ENCODE peak calls at places on chromosomes 4 and X, in eight cellular contexts. V is pancreas, D is GM23248, Z is transverse colon, M is colonic mucosa, U is osteoblast, C is left lung, I is psoas muscle. X is an unnamed sample. For H3K4me1, the result is how much of the 10 kb centered on the place peaks cover.

GRCh38 chr4:3342182-3342854 is 49.5 kb downstream of the RGS12 start:
- DNase-seq in V (no peak), D (peak), Z (no peak), M (no peak), U (peak), C (no peak), I (no peak), X (no peak)

GRCh38 chrX:131288188-131288587 is 918 bp downstream of the IGSF1 start:
- DNase-seq in V (no peak), D (no peak), Z (no peak), M (no peak), U (no peak), C (no peak), I (no peak), X (no peak)

GRCh38 chr4:167100120-167100519 is 134.2 kb downstream of the SPOCK3 start:
- DNase-seq in V (no peak), D (peak), Z (no peak), M (no peak), U (no peak), C (no peak), I (no peak), X (no peak)

GRCh38 chr4:114349543-114350175 is 248.9 kb upstream of the UGT8 start:
- DNase-seq in V (no peak), D (peak), Z (no peak), M (no peak), U (no peak), C (no peak), I (no peak), X (no peak)

GRCh38 chr4:38386654-38387188 is 277.3 kb upstream of the KLF3 start:
- DNase-seq in V (no peak), D (no peak), Z (no peak), M (no peak), U (no peak), C (no peak), I (no peak), X (no peak)

GRCh38 chr4:67575889-67576329 is 17.4 kb downstream of the STAP1 start:
- DNase-seq in V (no peak), D (no peak), Z (no peak), M (no peak), U (no peak), C (no peak), I (no peak), X (no peak)

GRCh38 chr4:76639292-76639691 is 204.3 kb downstream of the SHROOM3 start:
- DNase-seq in V (no peak), D (peak), Z (no peak), M (no peak), U (peak), C (no peak), I (no peak), X (no peak)

GRCh38 chr4:99863804-99864203 is 30.4 kb downstream of the LAMTOR3 start:
- DNase-seq in V (no peak), D (peak), Z (no peak), M (no peak), U (no peak), C (no peak), I (no peak), X (no peak)

GRCh38 chr4:144343143-144343755 is 202.7 kb upstream of the GYPA start:
- DNase-seq in V (no peak), D (peak), Z (no peak), M (no peak), U (no peak), C (no peak), I (no peak), X (no peak)

GRCh38 chr4:7073059-7073458 is 5.2 kb upstream of the GRPEL1 start:
- DNase-seq in V (no peak), D (no peak), Z (no peak), M (no peak), U (peak), C (no peak), I (no peak), X (no peak)

GRCh38 chrX:72475338-72475737 is 97.3 kb downstream of the HDAC8 start:
- DNase-seq in V (no peak), D (no peak), Z (no peak), M (no peak), U (no peak), C (no peak), I (no peak), X (no peak)

GRCh38 chrX:40157228-40158035 is 59.7 kb upstream of the BCOR start:
- DNase-seq in V (no peak), D (no peak), Z (no peak), M (no peak), U (peak), C (no peak), I (no peak), X (no peak)

GRCh38 chr4:183129675-183130074 is 30.6 kb downstream of the WWC2 start:
- DNase-seq in V (no peak), D (no peak), Z (no peak), M (no peak), U (no peak), C (no peak), I (no peak), X (no peak)

GRCh38 chrX:105821471-105822081 is 763 bp upstream of the NRK start:
- DNase-seq in V (peak), D (no peak), Z (peak), M (no peak), U (peak), C (peak), I (no peak), X (no peak)

GRCh38 chrX:130159776-130160175 is 5.9 kb downstream of the AIFM1 start:
- DNase-seq in V (no peak), D (no peak), Z (no peak), M (no peak), U (no peak), C (no peak), I (no peak), X (no peak)

GRCh38 chr4:25814323-25814722 is 48.5 kb downstream of the SEL1L3 start:
- DNase-seq in V (no peak), D (peak), Z (peak), M (no peak), U (no peak), C (peak), I (peak), X (no peak)

GRCh38 chr4:110628321-110629213 is 5.7 kb upstream of the PITX2 start:
- DNase-seq in V (no peak), D (no peak), Z (no peak), M (no peak), U (peak), C (no peak), I (no peak), X (no peak)

GRCh38 chr4:54499308-54500074 is 158.3 kb upstream of the KIT start:
- DNase-seq in V (no peak), D (peak), Z (no peak), M (no peak), U (no peak), C (no peak), I (no peak), X (no peak)

DNA sequence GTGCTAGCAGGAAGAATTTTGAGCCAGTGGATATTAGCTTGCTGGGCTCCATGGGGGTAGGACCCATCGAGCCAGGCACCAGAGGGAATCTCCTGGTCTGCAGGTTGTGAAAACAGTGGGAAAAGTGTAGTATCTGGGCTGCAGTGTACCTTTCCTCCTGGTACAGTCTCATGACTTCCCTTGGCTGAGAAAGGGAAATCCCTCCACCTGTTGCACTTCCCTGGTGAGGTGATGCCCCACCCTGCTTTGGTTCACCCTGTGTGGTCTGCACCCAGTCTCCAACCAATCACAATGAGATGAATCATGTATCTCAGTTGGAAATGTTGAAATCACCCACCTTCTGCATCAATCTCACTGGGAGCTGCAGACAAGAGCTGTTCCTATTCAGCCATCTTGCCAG is 341.4 kb upstream of the IRS4 start:
- DNase-seq in V (no peak), D (no peak), Z (no peak), M (no peak), U (no peak), C (no peak), I (no peak), X (no peak)
- H3K27ac ChIP-seq in V (no peak), D (no peak), Z (no peak), M (no peak), U (no peak), C (no peak), I (no peak), X (no peak)

DNA sequence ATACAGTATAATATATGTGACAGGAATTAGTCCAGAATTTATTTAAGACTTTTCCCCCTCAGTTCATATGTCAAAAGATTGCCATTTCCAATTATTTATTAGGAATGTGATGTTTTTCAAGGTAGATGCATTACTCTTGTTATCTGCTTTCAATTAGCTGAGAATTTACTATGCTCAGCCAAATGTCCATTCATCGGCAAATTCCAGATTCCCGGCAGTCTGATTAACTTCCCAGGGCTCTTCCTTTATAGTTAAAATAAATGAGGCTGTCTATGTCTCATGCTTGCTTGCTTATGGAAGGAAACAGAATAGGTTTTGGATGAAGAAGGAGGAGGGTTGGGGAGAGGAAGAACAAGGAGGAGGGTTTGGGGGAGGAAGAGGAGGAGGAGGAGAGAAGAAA is 115.6 kb upstream of the NDP start:
- DNase-seq in V (no peak), D (peak), Z (no peak), M (no peak), U (peak), C (no peak), I (no peak), X (no peak)
- H3K4me1 ChIP-seq in V (under half), D (under half), Z (under half), M (under half), U (under half), C (under half), I (under half), X (under half)

DNA sequence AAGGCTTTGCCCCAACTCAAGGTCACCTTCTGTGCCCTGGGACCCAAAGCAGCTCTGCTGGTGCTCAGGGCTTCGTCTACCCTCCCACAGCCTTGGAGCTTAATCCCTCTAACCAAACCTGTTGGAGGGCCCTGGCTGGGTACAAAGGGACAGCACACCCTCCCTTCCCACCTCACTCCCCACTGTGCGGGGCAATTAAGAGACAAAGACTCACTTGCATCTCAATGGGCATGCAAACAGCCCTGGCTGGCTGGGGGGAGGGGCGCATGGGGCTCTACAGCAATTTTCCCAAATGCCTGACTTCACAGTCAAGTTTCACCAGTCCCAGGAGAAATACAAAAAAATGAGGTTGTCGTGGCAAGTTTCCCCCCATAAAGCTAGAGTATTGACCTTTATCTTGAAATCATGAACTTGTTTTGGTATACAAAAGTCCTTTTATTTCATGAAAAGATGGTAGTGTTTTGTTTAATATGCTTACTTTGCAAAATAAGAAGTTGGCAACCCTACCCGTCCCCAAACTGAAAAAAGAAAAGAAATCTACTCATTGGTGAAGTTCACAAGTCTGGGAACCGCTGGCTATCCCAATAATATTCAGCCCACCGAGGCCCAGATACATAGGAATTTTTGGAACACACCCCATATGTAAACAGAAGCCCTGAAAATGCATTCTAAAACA is 4.1 kb upstream of the CD99L2 start:
- DNase-seq in V (no peak), D (no peak), Z (no peak), M (no peak), U (no peak), C (no peak), I (no peak), X (no peak)
- H3K27ac ChIP-seq in V (no peak), D (no peak), Z (no peak), M (no peak), U (no peak), C (no peak), I (no peak), X (no peak)

GRCh38 chrX:153925387-153925738 is 701 bp downstream of the ARHGAP4 start:
- DNase-seq in V (no peak), D (no peak), Z (no peak), M (no peak), U (no peak), C (no peak), I (no peak), X (no peak)
- H3K4me1 ChIP-seq in V (under half), D (under half), Z (under half), M (under half), U (under half), C (under half), I (under half), X (under half)

GRCh38 chrX:30895331-30895730 is 6.3 kb upstream of the TAB3 start:
- DNase-seq in V (no peak), D (no peak), Z (no peak), M (no peak), U (no peak), C (no peak), I (no peak), X (no peak)
- H3K27ac ChIP-seq in V (no peak), D (no peak), Z (no peak), M (no peak), U (no peak), C (no peak), I (no peak), X (no peak)

GRCh38 chr4:156963419-156963818 is 8.2 kb downstream of the PDGFC start:
- DNase-seq in V (no peak), D (no peak), Z (no peak), M (no peak), U (no peak), C (no peak), I (no peak), X (no peak)
- H3K4me1 ChIP-seq in V (under half), D (half or more), Z (under half), M (under half), U (half or more), C (under half), I (under half), X (under half)

DNA sequence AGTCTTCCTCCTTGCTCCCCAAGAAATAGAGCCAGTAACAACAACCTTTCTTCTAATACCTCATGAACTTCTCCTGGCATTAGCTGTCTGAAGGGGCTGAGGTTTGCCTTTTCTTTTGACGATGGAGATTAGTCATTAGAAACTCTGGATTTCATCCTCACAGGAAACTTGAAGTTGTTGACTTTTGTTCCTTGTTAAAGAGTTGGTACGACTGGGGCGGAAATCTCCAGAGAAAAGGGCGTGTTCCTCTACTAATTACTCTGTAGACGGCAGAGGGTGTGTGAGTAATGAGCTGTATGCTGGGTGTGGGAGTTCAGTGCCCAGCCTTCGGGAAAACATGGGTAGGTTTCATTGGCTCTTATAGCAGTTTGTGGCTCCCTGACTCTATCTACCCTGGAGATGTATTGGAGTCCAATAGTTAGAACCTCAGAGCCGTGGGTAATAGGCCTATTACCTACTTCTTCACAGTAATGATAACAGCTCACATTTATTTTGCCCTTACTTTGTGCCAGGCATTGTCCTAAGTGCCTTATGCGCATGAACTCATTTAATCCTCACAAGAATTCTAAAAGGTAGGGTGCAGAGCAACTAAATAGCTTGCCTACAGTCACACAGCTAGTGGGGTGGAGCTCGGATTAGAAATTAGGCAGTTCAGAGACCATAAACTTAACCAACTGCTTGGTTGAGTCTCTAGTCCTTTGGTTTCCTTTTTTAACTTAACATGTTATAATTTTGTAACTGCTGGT is 23.4 kb downstream of the TMEM164 start:
- DNase-seq in V (no peak), D (peak), Z (peak), M (peak), U (no peak), C (peak), I (no peak), X (no peak)
- H3K27ac ChIP-seq in V (no peak), D (no peak), Z (peak), M (peak), U (peak), C (peak), I (peak), X (peak)

X was measured in esophagus squamous epithelium.